ENCODE peak calls at places on chromosomes 7 and 10, in five cellular contexts. J is spleen, C is HL-60, G is mammary epithelial cell, X is fibroblast of the aortic adventitia. R is an unnamed sample.

GRCh38 chr7:98562336-98563182 is 54.5 kb upstream of the NPTX2 start:
- DNase-seq in C (no peak), J (no peak), G (no peak), X (no peak), R (no peak)

GRCh38 chr10:119412244-119412750 is 130.2 kb downstream of the RGS10 start:
- DNase-seq in J (peak), G (no peak), X (peak), C (no peak), R (no peak)

GRCh38 chr10:26378763-26379361 is 59.3 kb upstream of the APBB1IP start:
- DNase-seq in G (no peak), X (peak), C (peak), J (no peak), R (no peak)

GRCh38 chr7:9961161-9961922 is 1012.3 kb upstream of the PHF14 start:
- DNase-seq in J (no peak), C (no peak), X (no peak), G (no peak), R (no peak)

GRCh38 chr10:94080108-94080507 is 86.4 kb downstream of the PLCE1 start:
- DNase-seq in X (no peak), C (no peak), G (no peak), J (no peak), R (no peak)

GRCh38 chr10:130377986-130378545 is 241.9 kb downstream of the GLRX3 start:
- DNase-seq in G (no peak), C (no peak), J (no peak), X (no peak), R (no peak)

GRCh38 chr7:143046334-143046935 is 5.7 kb upstream of the OR6V1 start:
- DNase-seq in C (no peak), X (peak), J (no peak), G (no peak), R (no peak)

GRCh38 chr7:47100148-47100547 is 481.8 kb downstream of the TNS3 start:
- DNase-seq in C (no peak), X (no peak), J (no peak), G (no peak), R (no peak)

GRCh38 chr7:44184874-44185446 is 4.3 kb downstream of the GCK start:
- DNase-seq in C (no peak), J (no peak), G (no peak), X (no peak), R (no peak)

GRCh38 chr7:4277936-4278335 is 404.2 kb upstream of the FOXK1 start:
- DNase-seq in C (no peak), G (no peak), J (no peak), X (no peak), R (no peak)

GRCh38 chr10:28273343-28273742 is 29.5 kb downstream of the MPP7 start:
- DNase-seq in J (no peak), C (no peak), G (no peak), X (no peak), R (no peak)

GRCh38 chr7:45702751-45703150 is 128.6 kb downstream of the ADCY1 start:
- DNase-seq in X (no peak), J (peak), G (no peak), C (no peak), R (no peak)

GRCh38 chr10:19816420-19817250 is at the start of gene PLXDC2:
- DNase-seq in C (no peak), X (peak), G (peak), J (peak), R (peak)

GRCh38 chr7:55509322-55509721 is 63.0 kb downstream of the VOPP1 start:
- DNase-seq in J (no peak), X (peak), G (no peak), C (no peak), R (no peak)

GRCh38 chr10:62044569-62044968 is 143.1 kb downstream of the ARID5B start:
- DNase-seq in G (no peak), X (no peak), J (no peak), C (no peak), R (no peak)

GRCh38 chr10:79112898-79113431 is 44.2 kb downstream of the ZMIZ1 start:
- DNase-seq in J (peak), G (peak), X (peak), C (no peak), R (peak)

GRCh38 chr10:5411941-5412276 is 448 bp upstream of the NET1 start:
- DNase-seq in C (no peak), G (no peak), J (no peak), X (no peak), R (no peak)

GRCh38 chr7:87528733-87529132 is 53.3 kb upstream of the ABCB4 start:
- DNase-seq in X (no peak), J (no peak), C (no peak), G (no peak), R (no peak)

GRCh38 chr10:97065686-97066679 is 119.8 kb downstream of the SLIT1 start:
- DNase-seq in C (no peak), X (no peak), J (peak), G (no peak), R (no peak)

GRCh38 chr7:20351901-20352300 is 21.2 kb downstream of the ITGB8 start:
- DNase-seq in C (no peak), J (no peak), X (peak), G (peak), R (peak)

GRCh38 chr10:74361678-74362077 is 210.7 kb downstream of the ADK start:
- DNase-seq in J (no peak), G (no peak), C (no peak), X (no peak), R (no peak)

GRCh38 chr7:16801111-16801542 is 3.7 kb downstream of the AGR2 start:
- DNase-seq in C (no peak), X (peak), J (no peak), G (peak), R (peak)

GRCh38 chr7:7980134-7980533 is 11.5 kb downstream of the GLCCI1 start:
- DNase-seq in C (no peak), G (no peak), X (no peak), J (no peak), R (no peak)

GRCh38 chr7:151940048-151940845 is 16.0 kb upstream of the GALNTL5 start:
- DNase-seq in C (peak), J (no peak), X (peak), G (peak), R (peak)

GRCh38 chr7:47045169-47045568 is 536.7 kb downstream of the TNS3 start:
- DNase-seq in C (no peak), X (peak), J (no peak), G (no peak), R (no peak)

GRCh38 chr7:50626286-50626685 is 61.1 kb upstream of the DDC start:
- DNase-seq in J (no peak), G (no peak), C (no peak), X (no peak), R (no peak)

GRCh38 chr7:69126896-69127479 is 471.3 kb upstream of the AUTS2 start:
- DNase-seq in J (no peak), C (no peak), X (no peak), G (no peak), R (no peak)
- TF ChIP-seq CTCF in J (no peak), C (no peak), X (no peak), G (no peak), R (no peak)

GRCh38 chr7:120611959-120612358 is 246.0 kb downstream of the TSPAN12 start:
- DNase-seq in X (no peak), C (no peak), G (no peak), J (no peak), R (no peak)
- H3K4me3 ChIP-seq in X (no peak), C (no peak), G (no peak), J (no peak), R (no peak)

GRCh38 chr10:72145657-72146450 is 57.5 kb upstream of the SPOCK2 start:
- DNase-seq in G (no peak), C (no peak), J (no peak), X (no peak), R (no peak)
- TF ChIP-seq CTCF in G (no peak), C (no peak), J (no peak), X (no peak), R (no peak)

GRCh38 chr10:17123961-17124360 is 5.7 kb downstream of the CUBN start:
- DNase-seq in X (no peak), G (no peak), J (no peak), C (no peak), R (no peak)

GRCh38 chr10:17126327-17126726 is 3.3 kb downstream of the CUBN start:
- DNase-seq in X (no peak), J (no peak), C (no peak), G (no peak), R (no peak)

GRCh38 chr10:17125316-17125715 is 4.3 kb downstream of the CUBN start:
- DNase-seq in J (no peak), C (no peak), G (no peak), X (no peak), R (no peak)

GRCh38 chr10:17129711-17130110 is at the start of gene CUBN:
- DNase-seq in X (no peak), J (no peak), C (no peak), G (no peak), R (no peak)

DNA sequence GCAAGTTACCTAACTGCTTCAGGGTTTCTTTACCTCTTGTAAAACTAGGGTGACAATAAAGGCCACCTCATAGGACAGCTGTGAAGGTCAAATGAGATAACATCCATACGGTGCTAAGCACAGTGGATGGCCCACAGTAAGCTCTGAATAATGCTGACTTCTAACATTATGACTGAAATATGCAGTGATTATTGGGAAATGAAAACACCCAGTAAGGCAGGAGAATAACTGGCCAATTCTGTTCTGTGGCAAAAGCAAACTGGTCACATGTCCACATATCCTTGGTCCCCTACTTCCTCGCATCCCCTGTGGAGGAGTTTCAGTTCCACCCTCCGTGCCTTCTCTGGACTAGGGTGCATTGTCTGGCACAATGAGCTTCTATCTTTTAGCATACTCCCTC is 1.4 kb downstream of the CUBN start:
- DNase-seq in X (no peak), C (no peak), J (no peak), G (no peak), R (no peak)
- H3K4me3 ChIP-seq in X (no peak), C (no peak), J (no peak), G (no peak), R (no peak)

GRCh38 chr10:88253622-88254021 is 329.5 kb downstream of the RNLS start:
- DNase-seq in J (no peak), X (no peak), C (no peak), G (no peak), R (no peak)
- TF ChIP-seq CTCF in J (no peak), X (no peak), C (no peak), G (no peak), R (no peak)

DNA sequence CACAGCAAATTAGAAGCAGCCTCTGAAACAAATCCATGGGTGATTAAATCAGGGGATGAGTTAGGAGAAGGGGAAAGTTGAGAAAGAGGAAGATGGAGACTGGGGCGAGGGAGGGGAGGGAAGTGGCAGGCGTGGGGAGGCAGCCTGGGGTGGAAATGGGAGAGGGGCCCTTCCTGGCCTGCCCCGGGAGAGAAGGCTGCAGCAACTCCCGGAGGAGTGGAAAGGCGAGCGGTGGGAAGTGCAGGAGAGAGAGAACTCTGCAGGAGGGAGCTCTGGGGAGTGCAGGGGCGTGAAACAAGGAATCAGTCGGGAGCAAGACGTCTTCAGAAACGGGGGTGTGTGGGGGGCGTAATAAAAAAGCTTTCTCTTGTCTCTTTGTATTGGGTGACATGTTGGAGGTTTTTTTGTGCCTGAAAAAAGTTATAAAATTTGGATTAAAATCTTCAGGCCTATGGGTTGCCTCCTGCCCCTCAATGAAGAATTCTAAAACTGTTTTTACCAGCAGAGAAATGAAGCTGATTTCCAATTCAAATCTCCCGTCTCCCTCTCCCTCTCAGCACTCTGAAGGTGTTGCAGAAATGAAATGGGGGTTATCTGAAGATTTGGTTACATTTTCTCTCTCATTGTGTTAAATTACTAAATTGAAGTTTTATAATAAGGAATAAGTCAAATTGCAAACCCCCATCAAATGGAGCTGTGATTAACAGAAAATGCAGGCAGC is 4.7 kb upstream of the UNCX start:
- DNase-seq in X (no peak), G (no peak), C (no peak), J (no peak), R (no peak)
- H3K4me3 ChIP-seq in X (no peak), G (no peak), C (no peak), J (no peak), R (no peak)

GRCh38 chr7:5528071-5528814 is 104.6 kb upstream of the TNRC18 start:
- DNase-seq in J (peak), C (peak), G (peak), X (peak), R (peak)

GRCh38 chr7:5525271-5526189 is 101.9 kb upstream of the TNRC18 start:
- DNase-seq in J (no peak), C (no peak), X (peak), G (peak), R (peak)

GRCh38 chr7:5523052-5523711 is 99.5 kb upstream of the TNRC18 start:
- DNase-seq in G (no peak), X (peak), J (no peak), C (no peak), R (peak)

GRCh38 chr7:5528815-5529442 is 105.3 kb upstream of the TNRC18 start:
- DNase-seq in X (no peak), G (no peak), C (no peak), J (no peak), R (no peak)

GRCh38 chr7:5526190-5527037 is 102.8 kb upstream of the TNRC18 start:
- DNase-seq in G (peak), J (peak), C (peak), X (peak), R (peak)
- TF ChIP-seq CTCF in G (peak), J (no peak), C (no peak), X (no peak), R (peak)

GRCh38 chr7:24972991-24973390 is 7.0 kb downstream of the OSBPL3 start:
- DNase-seq in X (peak), J (no peak), G (peak), C (no peak), R (peak)

GRCh38 chr7:24974026-24974832 is 5.7 kb downstream of the OSBPL3 start:
- DNase-seq in G (no peak), C (no peak), J (no peak), X (no peak), R (no peak)

GRCh38 chr7:24970676-24971075 is 9.3 kb downstream of the OSBPL3 start:
- DNase-seq in X (no peak), G (peak), C (no peak), J (no peak), R (peak)

GRCh38 chr7:24972166-24972477 is 7.9 kb downstream of the OSBPL3 start:
- DNase-seq in X (no peak), C (no peak), J (no peak), G (no peak), R (peak)

DNA sequence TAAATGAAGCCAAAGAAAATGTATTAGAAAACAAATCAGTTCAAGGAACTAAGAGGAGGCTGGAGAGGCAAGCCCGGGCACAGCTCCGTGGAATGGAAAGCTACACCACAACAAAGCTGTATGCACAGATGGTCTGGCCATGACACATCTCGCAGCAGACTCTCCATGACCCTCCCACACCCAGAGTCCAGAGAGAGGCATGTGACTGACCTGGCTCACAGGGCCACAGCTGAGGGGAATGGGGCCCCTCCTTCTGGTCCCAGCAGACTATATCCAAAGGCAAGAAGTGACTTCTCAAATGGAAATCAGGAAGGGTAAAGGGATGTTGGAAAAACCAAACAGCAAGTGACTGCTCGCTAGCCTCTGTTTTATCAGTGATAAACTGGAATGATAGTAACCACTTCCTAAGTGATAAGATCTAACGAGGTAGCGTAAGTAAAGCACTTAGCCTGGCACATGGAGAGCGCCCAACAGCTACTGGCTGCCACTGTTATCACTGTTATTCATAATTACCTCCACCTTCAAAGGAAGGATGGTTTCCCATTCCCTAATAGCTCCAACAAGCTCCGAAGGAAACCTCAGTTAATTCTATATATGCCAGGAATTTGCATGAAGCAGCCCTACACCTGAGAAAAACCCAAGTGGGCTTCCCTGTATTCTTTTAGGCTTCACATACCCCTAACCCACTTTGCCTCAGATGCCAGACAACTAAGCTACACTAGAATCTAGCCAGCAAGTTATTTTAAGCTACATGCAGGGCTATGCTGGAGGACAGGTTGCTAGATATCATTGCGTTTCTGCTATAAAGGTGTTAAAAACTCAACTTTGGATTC is 8.4 kb downstream of the OSBPL3 start:
- DNase-seq in G (peak), J (no peak), C (no peak), X (peak), R (peak)
- H3K4me3 ChIP-seq in G (no peak), J (no peak), C (no peak), X (no peak), R (peak)

DNA sequence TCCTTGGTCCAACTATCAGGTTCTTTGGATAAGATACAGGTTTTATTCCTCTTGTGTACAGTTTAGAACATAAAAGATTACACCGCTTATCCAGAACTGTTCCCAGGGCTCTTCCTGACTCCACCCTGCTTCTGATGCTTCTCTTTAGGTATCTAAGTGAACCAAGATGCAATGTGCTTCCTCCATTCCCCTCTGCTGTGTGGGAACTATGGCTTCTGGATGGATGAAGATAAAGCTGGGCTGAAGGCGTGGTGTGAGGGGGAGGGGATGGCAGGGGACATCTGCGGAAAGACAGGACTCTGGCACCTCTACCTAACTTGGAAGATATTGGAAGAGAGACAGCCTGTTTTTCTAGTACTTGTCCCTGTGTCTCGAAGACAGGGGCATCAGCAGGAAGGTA is 209.9 kb upstream of the TBX20 start:
- DNase-seq in G (no peak), C (no peak), J (no peak), X (no peak), R (no peak)
- TF ChIP-seq CTCF in G (no peak), C (no peak), J (no peak), X (no peak), R (no peak)